ENCODE peak calls at places on chromosomes 12 and 14, in four cellular contexts. N is GM12864, Y is left ventricle myocardium inferior, B is PC-9. C is an unnamed sample.

GRCh38 chr14:36271939-36272907 is 48.2 kb downstream of the MBIP start:
- DNase-seq in N (no peak), Y (no peak), B (no peak), C (peak; percentile 4)

GRCh38 chr12:53744130-53744441 is 7.7 kb downstream of the CISTR start:
- DNase-seq in N (no peak), Y (no peak), B (no peak), C (no peak)

GRCh38 chr12:124513297-124513867 is 54.0 kb downstream of the NCOR2 start:
- DNase-seq in N (no peak), Y (no peak), B (no peak), C (no peak)

GRCh38 chr14:79016828-79017505 is 846.8 kb downstream of the NRXN3 start:
- DNase-seq in N (no peak), Y (no peak), B (peak; percentile 93), C (no peak)

GRCh38 chr12:116037941-116038837 is 239.3 kb downstream of the MED13L start:
- DNase-seq in N (no peak), Y (no peak), B (peak; percentile 68), C (no peak)

GRCh38 chr12:72491399-72491798 is 219.2 kb downstream of the TRHDE start:
- DNase-seq in N (no peak), Y (no peak), B (no peak), C (no peak)

GRCh38 chr12:31820832-31821231 is 92.0 kb upstream of the AMN1 start:
- DNase-seq in N (no peak), Y (no peak), B (no peak), C (no peak)

GRCh38 chr14:93987376-93987775 is 9.7 kb upstream of the CCDC197 start:
- DNase-seq in N (no peak), Y (no peak), B (no peak), C (no peak)

GRCh38 chr14:51333901-51334432 is 93.9 kb downstream of the TMX1 start:
- DNase-seq in N (no peak), Y (peak; percentile 22), B (no peak), C (no peak)

GRCh38 chr14:53962954-53963490 is 6.4 kb upstream of the BMP4 start:
- DNase-seq in N (no peak), Y (no peak), B (no peak), C (no peak)

GRCh38 chr14:37587881-37588666 is 7.0 kb downstream of the FOXA1 start:
- DNase-seq in N (no peak), Y (no peak), B (no peak), C (no peak)

GRCh38 chr14:59009967-59010366 is 178.5 kb upstream of the DAAM1 start:
- DNase-seq in N (no peak), Y (no peak), B (no peak), C (no peak)

GRCh38 chr12:112344220-112344619 is 38.0 kb downstream of the HECTD4 start:
- DNase-seq in N (no peak), Y (no peak), B (no peak), C (no peak)

GRCh38 chr14:72906879-72907278 is 13.0 kb upstream of the DPF3 start:
- DNase-seq in N (no peak), Y (no peak), B (no peak), C (no peak)

GRCh38 chr12:53313996-53314395 is 7.4 kb downstream of the AAAS start:
- DNase-seq in N (no peak), Y (no peak), B (no peak), C (no peak)

GRCh38 chr14:106518054-106518943 is 991.9 kb downstream of the TMEM121 start:
- DNase-seq in N (peak; percentile 19), Y (peak; percentile 32), B (no peak), C (no peak)

GRCh38 chr12:93085383-93086287 is 156.5 kb upstream of the EEA1 start:
- DNase-seq in N (no peak), Y (no peak), B (no peak), C (no peak)

GRCh38 chr12:132427999-132428871 is 61.7 kb upstream of the FBRSL1 start:
- DNase-seq in N (no peak), Y (no peak), B (no peak), C (no peak)

GRCh38 chr12:125689576-125690410 is 624.6 kb downstream of the AACS start:
- DNase-seq in N (no peak), Y (no peak), B (no peak), C (no peak)

GRCh38 chr12:99053599-99054362 is 408.7 kb downstream of the APAF1 start:
- DNase-seq in N (no peak), Y (no peak), B (no peak), C (no peak)

GRCh38 chr14:36520601-36521525 is 831 bp upstream of the NKX2-1 start:
- DNase-seq in N (no peak), Y (no peak), B (no peak), C (no peak)

GRCh38 chr14:23573384-23573783 is 5.2 kb downstream of the JPH4 start:
- DNase-seq in N (no peak), Y (no peak), B (no peak), C (no peak)

GRCh38 chr12:64998327-64999156 is 122.6 kb downstream of the WIF1 start:
- DNase-seq in N (no peak), Y (no peak), B (no peak), C (no peak)

GRCh38 chr12:69512820-69513219 is 42.6 kb downstream of the FRS2 start:
- DNase-seq in N (no peak), Y (no peak), B (no peak), C (no peak)

GRCh38 chr14:22476882-22477281 is 112.1 kb downstream of the DAD1 start:
- DNase-seq in N (no peak), Y (no peak), B (no peak), C (no peak)

DNA sequence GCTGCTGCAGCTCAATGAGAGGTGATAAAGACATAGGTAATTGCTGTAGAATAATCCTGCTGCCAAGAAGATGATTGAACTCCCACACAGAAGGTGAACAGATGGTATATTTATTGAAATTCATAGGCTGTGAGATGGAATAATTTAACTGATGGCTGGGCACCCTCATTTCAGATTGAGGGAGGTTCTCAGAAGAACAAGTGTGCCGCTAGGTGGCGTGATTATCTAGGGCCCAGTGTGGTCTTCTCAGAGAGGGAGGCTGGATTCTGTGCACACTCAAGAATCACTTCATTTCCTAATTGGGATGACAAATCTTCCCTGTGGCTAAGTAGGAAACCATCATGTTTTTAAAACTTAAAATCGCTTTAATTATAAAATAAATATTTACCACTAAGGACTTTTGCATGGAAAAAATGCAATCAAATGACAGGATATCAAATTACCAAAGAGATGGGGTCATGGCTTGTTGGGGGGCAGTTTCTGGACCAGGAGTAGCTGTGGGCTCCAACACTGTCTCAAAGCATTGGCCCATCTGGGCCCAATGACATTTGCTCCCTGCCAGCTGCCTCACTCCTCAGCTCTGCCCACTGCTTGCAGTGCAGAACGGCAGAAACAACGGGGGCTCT is 132.3 kb downstream of the SNAPC1 start:
- DNase-seq in N (peak; percentile 39), Y (peak; percentile 44), B (peak; percentile 64), C (no peak)
- TF ChIP-seq CTCF in N (peak; percentile 76), Y (peak; percentile 73), B (peak; percentile 91), C (peak; percentile 74)

DNA sequence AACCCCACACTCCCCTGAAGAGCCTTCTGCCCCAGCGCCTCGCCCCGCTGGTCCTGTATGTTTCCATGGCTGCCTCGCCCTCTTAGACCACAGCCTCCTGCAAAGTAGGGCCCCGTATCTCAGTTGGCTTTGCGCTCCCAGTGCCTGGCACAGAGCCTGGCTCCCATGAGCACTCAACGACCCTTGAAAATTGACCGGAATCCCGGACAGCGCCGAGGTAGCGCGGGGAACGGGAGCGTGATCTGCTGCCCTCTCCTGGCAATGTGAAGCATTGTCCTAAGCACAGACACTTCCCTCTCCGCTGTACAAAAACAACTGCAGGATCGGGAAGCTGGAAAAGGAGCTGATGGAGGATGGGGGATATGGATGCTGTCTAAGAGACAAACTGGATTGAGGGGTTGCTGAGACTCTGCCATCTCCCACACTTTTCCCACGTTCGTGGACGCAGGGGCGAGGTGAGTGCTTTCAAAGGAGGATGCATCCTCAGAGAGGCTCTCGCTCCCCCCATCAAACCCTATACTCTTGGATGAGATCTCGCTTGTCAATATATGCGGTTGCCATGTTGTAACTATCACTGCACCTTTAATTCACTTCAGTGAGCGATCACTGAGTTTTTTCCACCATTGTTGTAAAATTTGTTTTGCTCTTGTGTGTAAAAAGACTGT is 10.7 kb upstream of the FKBP4 start:
- DNase-seq in N (no peak), Y (peak; percentile 71), B (no peak), C (peak; percentile 20)
- H3K4me3 ChIP-seq in N (no peak overlapping the region), Y (peak overlapping the region; percentile 48), B (no peak overlapping the region), C (no peak overlapping the region)

GRCh38 chr12:100138048-100138907 is 4.4 kb downstream of the BLTP3B start:
- DNase-seq in N (no peak), Y (no peak), B (no peak), C (no peak)
- TF ChIP-seq CTCF in N (peak; percentile 60), Y (peak; percentile 41), B (peak; percentile 50), C (peak; percentile 44)

GRCh38 chr12:123382684-123383083 is 1.2 kb upstream of the KMT5A start:
- DNase-seq in N (no peak), Y (no peak), B (no peak), C (no peak)
- H3K4me3 ChIP-seq in N (no peak overlapping the region), Y (peak overlapping the region; percentile 94), B (peak overlapping the region; percentile 58), C (no peak overlapping the region)

DNA sequence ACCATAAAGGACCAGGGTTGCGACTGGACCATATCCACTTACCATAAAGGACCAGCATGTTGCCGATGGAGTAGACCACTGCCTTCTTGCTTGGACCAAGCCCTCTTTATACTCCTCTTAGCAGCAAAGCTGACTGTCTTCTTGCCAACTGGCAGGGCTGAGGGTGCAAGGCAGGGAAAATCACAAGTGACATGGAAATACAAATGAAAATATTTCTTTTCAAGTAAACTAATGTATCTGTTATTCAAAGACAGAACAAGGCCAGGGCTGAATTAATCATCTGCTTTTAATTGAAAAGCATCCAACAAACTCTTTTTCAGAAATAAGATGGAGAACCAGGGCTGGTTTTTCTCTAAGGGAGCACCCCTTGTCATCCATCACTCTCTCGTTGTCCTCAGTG is at the start of gene CELA1:
- DNase-seq in N (no peak), Y (no peak), B (no peak), C (no peak)
- TF ChIP-seq CTCF in N (no peak), Y (no peak), B (no peak), C (no peak)

GRCh38 chr14:100065942-100066574 is 836 bp downstream of the EVL start:
- DNase-seq in N (peak; percentile 87), Y (no peak), B (no peak), C (peak; percentile 62)
- H3K4me3 ChIP-seq in N (peak overlapping the region; percentile 54), Y (peak overlapping the region; percentile 17), B (no peak overlapping the region), C (peak overlapping the region; percentile 59)

DNA sequence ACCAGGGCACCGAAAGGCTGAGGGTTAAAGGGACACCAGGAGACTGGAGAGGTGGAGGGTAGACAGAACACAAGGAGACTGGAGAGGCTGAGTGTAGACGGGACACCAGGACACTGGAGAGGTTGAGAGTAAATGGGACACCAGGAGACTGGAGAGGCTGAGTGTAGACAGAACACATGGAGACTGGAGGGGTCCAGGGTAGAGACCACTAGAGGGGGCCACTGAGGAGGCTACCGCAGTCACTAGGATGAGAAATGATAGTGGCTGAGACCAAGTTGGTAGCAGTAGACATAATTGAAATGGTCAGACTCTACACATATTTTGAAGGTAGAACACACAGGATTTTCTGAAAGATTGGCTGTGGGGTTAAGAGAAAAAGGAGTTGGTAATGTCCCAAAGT is 68.2 kb downstream of the PAH start:
- DNase-seq in N (no peak), Y (no peak), B (no peak), C (no peak)
- TF ChIP-seq CTCF in N (no peak), Y (no peak), B (no peak), C (peak; percentile 12)

C was measured in GM06990.